ENCODE peak calls at places on chromosomes 12 and 14, in seven cellular contexts. One of them, this sample, is unnamed.

GRCh38 chr12:15979096-15980091 is 68.3 kb downstream of the DERA start:
- DNase-seq in activated CD8-positive, alpha-beta memory T cell treated with anti-CD3 and anti-CD28 coated beads for 48 hours: no peak
- DNase-seq in NCI-H1417: no peak
- DNase-seq in suprapubic skin: no peak
- DNase-seq in GM23248: peak; percentile 90
- DNase-seq in C1 segment of cervical spinal cord: no peak
- DNase-seq in fibroblast of the conjunctiva: peak; percentile 58
- DNase-seq in this sample: no peak

GRCh38 chr14:93249128-93249831 is 42.2 kb downstream of the UBR7 start:
- DNase-seq in activated CD8-positive, alpha-beta memory T cell treated with anti-CD3 and anti-CD28 coated beads for 48 hours: no peak
- DNase-seq in NCI-H1417: no peak
- DNase-seq in suprapubic skin: no peak
- DNase-seq in GM23248: no peak
- DNase-seq in C1 segment of cervical spinal cord: no peak
- DNase-seq in fibroblast of the conjunctiva: no peak
- DNase-seq in this sample: no peak

GRCh38 chr12:18690653-18691052 is 47.2 kb downstream of the PLCZ1 start:
- DNase-seq in activated CD8-positive, alpha-beta memory T cell treated with anti-CD3 and anti-CD28 coated beads for 48 hours: no peak
- DNase-seq in NCI-H1417: no peak
- DNase-seq in suprapubic skin: no peak
- DNase-seq in GM23248: peak; percentile 94
- DNase-seq in C1 segment of cervical spinal cord: no peak
- DNase-seq in fibroblast of the conjunctiva: no peak
- DNase-seq in this sample: no peak

GRCh38 chr12:89481218-89481914 is 43.2 kb downstream of the GALNT4 start:
- DNase-seq in activated CD8-positive, alpha-beta memory T cell treated with anti-CD3 and anti-CD28 coated beads for 48 hours: no peak
- DNase-seq in NCI-H1417: no peak
- DNase-seq in suprapubic skin: no peak
- DNase-seq in GM23248: no peak
- DNase-seq in C1 segment of cervical spinal cord: peak; percentile 21
- DNase-seq in fibroblast of the conjunctiva: no peak
- DNase-seq in this sample: no peak

GRCh38 chr14:44910826-44911225 is 50.9 kb downstream of the KLHL28 start:
- DNase-seq in activated CD8-positive, alpha-beta memory T cell treated with anti-CD3 and anti-CD28 coated beads for 48 hours: no peak
- DNase-seq in NCI-H1417: no peak
- DNase-seq in suprapubic skin: no peak
- DNase-seq in GM23248: no peak
- DNase-seq in C1 segment of cervical spinal cord: no peak
- DNase-seq in fibroblast of the conjunctiva: no peak
- DNase-seq in this sample: no peak

GRCh38 chr12:116735951-116736599 is 1.8 kb downstream of the SPRING1 start:
- DNase-seq in activated CD8-positive, alpha-beta memory T cell treated with anti-CD3 and anti-CD28 coated beads for 48 hours: no peak
- DNase-seq in NCI-H1417: no peak
- DNase-seq in suprapubic skin: no peak
- DNase-seq in GM23248: no peak
- DNase-seq in C1 segment of cervical spinal cord: no peak
- DNase-seq in fibroblast of the conjunctiva: no peak
- DNase-seq in this sample: no peak

GRCh38 chr14:63652406-63652805 is 10.7 kb upstream of the WDR89 start:
- DNase-seq in activated CD8-positive, alpha-beta memory T cell treated with anti-CD3 and anti-CD28 coated beads for 48 hours: no peak
- DNase-seq in NCI-H1417: no peak
- DNase-seq in suprapubic skin: no peak
- DNase-seq in GM23248: no peak
- DNase-seq in C1 segment of cervical spinal cord: no peak
- DNase-seq in fibroblast of the conjunctiva: no peak
- DNase-seq in this sample: no peak

GRCh38 chr12:19148860-19149259 is 19.3 kb downstream of the PLEKHA5 start:
- DNase-seq in activated CD8-positive, alpha-beta memory T cell treated with anti-CD3 and anti-CD28 coated beads for 48 hours: no peak
- DNase-seq in NCI-H1417: no peak
- DNase-seq in suprapubic skin: no peak
- DNase-seq in GM23248: no peak
- DNase-seq in C1 segment of cervical spinal cord: no peak
- DNase-seq in fibroblast of the conjunctiva: no peak
- DNase-seq in this sample: no peak

GRCh38 chr14:95250936-95251335 is 68.8 kb downstream of the CLMN start:
- DNase-seq in activated CD8-positive, alpha-beta memory T cell treated with anti-CD3 and anti-CD28 coated beads for 48 hours: no peak
- DNase-seq in NCI-H1417: no peak
- DNase-seq in suprapubic skin: no peak
- DNase-seq in GM23248: no peak
- DNase-seq in C1 segment of cervical spinal cord: no peak
- DNase-seq in fibroblast of the conjunctiva: no peak
- DNase-seq in this sample: no peak

GRCh38 chr12:71456316-71456715 is 16.7 kb downstream of the LGR5 start:
- DNase-seq in activated CD8-positive, alpha-beta memory T cell treated with anti-CD3 and anti-CD28 coated beads for 48 hours: no peak
- DNase-seq in NCI-H1417: peak; percentile 45
- DNase-seq in suprapubic skin: no peak
- DNase-seq in GM23248: no peak
- DNase-seq in C1 segment of cervical spinal cord: peak; percentile 15
- DNase-seq in fibroblast of the conjunctiva: no peak
- DNase-seq in this sample: no peak

GRCh38 chr12:132194556-132194955 is 50.3 kb downstream of the NOC4L start:
- DNase-seq in activated CD8-positive, alpha-beta memory T cell treated with anti-CD3 and anti-CD28 coated beads for 48 hours: no peak
- DNase-seq in NCI-H1417: no peak
- DNase-seq in suprapubic skin: no peak
- DNase-seq in GM23248: no peak
- DNase-seq in C1 segment of cervical spinal cord: no peak
- DNase-seq in fibroblast of the conjunctiva: no peak
- DNase-seq in this sample: no peak

GRCh38 chr12:3496964-3497363 is 6.0 kb downstream of the PRMT8 start:
- DNase-seq in activated CD8-positive, alpha-beta memory T cell treated with anti-CD3 and anti-CD28 coated beads for 48 hours: no peak
- DNase-seq in NCI-H1417: peak; percentile 20
- DNase-seq in suprapubic skin: no peak
- DNase-seq in GM23248: no peak
- DNase-seq in C1 segment of cervical spinal cord: no peak
- DNase-seq in fibroblast of the conjunctiva: no peak
- DNase-seq in this sample: no peak

This sample was measured in progenitor cell of endocrine pancreas.